ENCODE peak calls at places on chromosome 12, in eight cellular contexts. J is bronchial epithelial cell, W is GM06990, P is fibroblast of the aortic adventitia, U is AG04449, O is pancreas, F is stomach, Q is A673. A is an unnamed sample.

GRCh38 chr12:3305904-3306619 is 184.9 kb upstream of the PRMT8 start:
- DNase-seq in J (no peak), P (no peak), Q (no peak), O (peak; percentile 33), U (no peak), F (no peak), W (no peak), A (no peak)

GRCh38 chr12:3436496-3437060 is 54.4 kb upstream of the PRMT8 start:
- DNase-seq in F (peak; percentile 34), P (no peak), O (no peak), J (no peak), U (no peak), Q (no peak), W (no peak), A (no peak)

GRCh38 chr12:56644654-56645053 is 1.1 kb downstream of the ATP5F1B start:
- DNase-seq in J (no peak), O (no peak), P (peak; percentile 34), U (no peak), Q (no peak), W (no peak), F (no peak), A (no peak)

GRCh38 chr12:42213023-42213422 is 25.0 kb downstream of the YAF2 start:
- DNase-seq in U (no peak), J (peak; percentile 61), W (no peak), P (peak; percentile 4), O (no peak), Q (no peak), F (no peak), A (no peak)

GRCh38 chr12:31279525-31279924 is 46.4 kb downstream of the SINHCAF start:
- DNase-seq in Q (no peak), W (no peak), U (no peak), P (no peak), J (no peak), F (no peak), O (no peak), A (no peak)

GRCh38 chr12:90396556-90396955 is 558.4 kb downstream of the CCER1 start:
- DNase-seq in P (no peak), U (no peak), J (no peak), F (no peak), O (no peak), Q (no peak), W (no peak), A (no peak)

GRCh38 chr12:88876867-88877266 is 296.6 kb upstream of the KITLG start:
- DNase-seq in W (no peak), P (peak; percentile 16), O (no peak), F (no peak), Q (no peak), U (no peak), J (peak; percentile 52), A (peak; percentile 13)

GRCh38 chr12:27534060-27534764 is 10.2 kb downstream of the PPFIBP1 start:
- DNase-seq in O (no peak), U (no peak), W (peak; percentile 50), Q (peak; percentile 73), J (no peak), P (no peak), F (no peak), A (no peak)

GRCh38 chr12:89756638-89757321 is 48.1 kb upstream of the ATP2B1 start:
- DNase-seq in O (no peak), F (no peak), U (peak; percentile 98), W (peak; percentile 83), Q (peak; percentile 86), P (peak; percentile 99), J (peak; percentile 100), A (peak; percentile 99)

GRCh38 chr12:24997496-24997895 is 48.6 kb upstream of the BCAT1 start:
- DNase-seq in Q (no peak), W (no peak), O (no peak), P (peak; percentile 11), J (no peak), F (no peak), U (no peak), A (peak; percentile 2)
- H3K4me3 ChIP-seq in Q (no peak overlapping the region), W (peak overlapping the region; percentile 45), O (no peak overlapping the region), P (no peak overlapping the region), J (no peak overlapping the region), F (no peak overlapping the region), U (no peak overlapping the region), A (no peak overlapping the region)

DNA sequence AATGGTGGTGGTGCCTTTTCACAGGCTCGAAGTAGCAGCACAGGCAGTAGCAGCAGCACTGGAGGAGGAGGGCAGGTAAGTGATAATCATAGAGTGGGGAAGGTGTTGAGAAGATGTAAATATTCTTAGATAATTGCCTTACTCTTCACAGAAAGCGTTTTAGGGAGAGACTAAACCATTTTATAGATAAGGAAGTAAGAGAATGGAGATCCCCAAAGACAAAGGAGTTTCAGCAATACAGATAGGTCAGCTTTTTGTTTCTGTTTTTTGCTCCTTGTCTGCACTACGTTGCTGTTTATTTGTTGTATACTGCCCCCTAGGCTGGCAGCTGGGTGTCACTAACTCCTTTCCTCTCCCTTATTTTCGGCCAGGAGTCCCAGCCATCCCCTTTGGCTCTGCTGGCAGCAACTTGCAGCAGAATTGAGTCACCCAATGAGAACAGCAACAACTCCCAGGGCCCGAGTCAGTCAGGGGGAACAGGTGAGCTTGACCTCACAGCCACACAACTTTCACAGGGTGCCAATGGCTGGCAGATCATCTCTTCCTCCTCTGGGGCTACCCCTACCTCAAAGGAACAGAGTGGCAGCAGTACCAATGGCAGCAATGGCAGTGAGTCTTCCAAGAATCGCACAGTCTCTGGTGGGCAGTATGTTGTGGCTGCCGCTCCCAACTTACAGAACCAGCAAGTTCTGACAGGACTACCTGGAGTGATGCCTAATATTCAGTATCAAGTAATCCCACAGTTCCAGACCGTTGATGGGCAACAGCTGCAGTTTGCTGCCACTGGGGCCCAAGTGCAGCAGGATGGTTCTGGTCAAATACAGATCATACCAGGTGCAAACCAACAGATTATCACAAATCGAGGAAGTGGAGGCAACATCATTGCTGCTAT is 2.0 kb downstream of the SP1 start:
- DNase-seq in J (peak; percentile 96), Q (peak; percentile 72), W (peak; percentile 39), O (no peak), F (peak; percentile 57), P (peak; percentile 77), U (no peak), A (peak; percentile 69)
- TF ChIP-seq CTCF in J (peak; percentile 72), Q (peak; percentile 59), W (peak; percentile 59), O (peak; percentile 22), F (no peak), P (peak; percentile 50), U (peak; percentile 4), A (peak; percentile 43)

GRCh38 chr12:54017845-54018607 is 9.2 kb downstream of the HOXC8 start:
- DNase-seq in O (peak; percentile 89), P (peak; percentile 62), U (peak; percentile 82), F (peak; percentile 67), Q (peak; percentile 99), J (no peak), W (peak; percentile 96), A (peak; percentile 97)

GRCh38 chr12:54015210-54015931 is 6.6 kb downstream of the HOXC8 start:
- DNase-seq in U (no peak), Q (no peak), P (no peak), F (no peak), W (no peak), O (no peak), J (no peak), A (no peak)

GRCh38 chr12:54017027-54017788 is 8.4 kb downstream of the HOXC8 start:
- DNase-seq in Q (peak; percentile 77), J (no peak), O (peak; percentile 7), F (no peak), W (no peak), P (no peak), U (no peak), A (no peak)

GRCh38 chr12:54016051-54016450 is 7.3 kb downstream of the HOXC8 start:
- DNase-seq in W (no peak), F (no peak), O (no peak), J (no peak), Q (no peak), P (no peak), U (no peak), A (no peak)

GRCh38 chr12:54016478-54016964 is 7.7 kb downstream of the HOXC8 start:
- DNase-seq in U (peak; percentile 86), O (no peak), Q (peak; percentile 91), P (peak; percentile 42), W (no peak), J (no peak), F (no peak), A (peak; percentile 96)
- H3K4me3 ChIP-seq in U (peak overlapping the region; percentile 88), O (no peak overlapping the region), Q (peak overlapping the region; percentile 68), P (peak overlapping the region; percentile 28), W (no peak overlapping the region), J (no peak overlapping the region), F (peak overlapping the region; percentile 55), A (peak overlapping the region; percentile 95)

GRCh38 chr12:13905795-13906194 is 75.6 kb downstream of the GRIN2B start:
- DNase-seq in O (no peak), Q (no peak), F (no peak), W (no peak), P (no peak), U (no peak), J (no peak), A (no peak)
- TF ChIP-seq CTCF in O (no peak), Q (peak; percentile 15), F (no peak), W (no peak), P (no peak), U (no peak), J (no peak), A (no peak)

DNA sequence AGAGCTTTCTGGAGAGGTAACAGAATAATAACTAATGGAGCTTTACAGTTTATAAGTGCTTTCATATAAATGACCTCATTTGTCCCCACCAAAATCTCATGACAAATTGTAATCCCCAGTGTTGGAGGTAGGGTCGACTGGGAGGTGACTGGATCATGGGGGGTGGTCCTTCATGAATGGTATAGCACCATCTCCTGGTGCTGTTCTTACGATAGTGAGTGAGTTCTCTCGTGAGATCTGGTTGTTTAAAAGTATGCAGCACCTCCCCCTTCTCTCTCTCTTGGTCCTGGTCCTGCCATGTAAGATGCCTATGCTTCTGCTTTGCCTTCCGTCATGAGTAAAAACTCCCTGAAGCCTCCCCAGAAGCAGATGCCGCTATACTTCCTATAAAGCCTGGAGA is 423.3 kb upstream of the GARIN6 start:
- DNase-seq in F (no peak), O (no peak), U (no peak), J (no peak), Q (no peak), W (no peak), P (no peak), A (no peak)
- H3K4me3 ChIP-seq in F (no peak overlapping the region), O (no peak overlapping the region), U (no peak overlapping the region), J (no peak overlapping the region), Q (no peak overlapping the region), W (no peak overlapping the region), P (no peak overlapping the region), A (no peak overlapping the region)

GRCh38 chr12:66169221-66170170 is at the start of gene TMBIM4:
- DNase-seq in W (peak; percentile 92), J (peak; percentile 82), O (peak; percentile 91), F (peak; percentile 86), P (peak; percentile 95), U (peak; percentile 65), Q (peak; percentile 98), A (peak; percentile 95)
- TF ChIP-seq CTCF in W (peak; percentile 49), J (peak; percentile 50), O (peak; percentile 21), F (peak; percentile 72), P (peak; percentile 58), U (peak; percentile 61), Q (peak; percentile 58), A (peak; percentile 26)

DNA sequence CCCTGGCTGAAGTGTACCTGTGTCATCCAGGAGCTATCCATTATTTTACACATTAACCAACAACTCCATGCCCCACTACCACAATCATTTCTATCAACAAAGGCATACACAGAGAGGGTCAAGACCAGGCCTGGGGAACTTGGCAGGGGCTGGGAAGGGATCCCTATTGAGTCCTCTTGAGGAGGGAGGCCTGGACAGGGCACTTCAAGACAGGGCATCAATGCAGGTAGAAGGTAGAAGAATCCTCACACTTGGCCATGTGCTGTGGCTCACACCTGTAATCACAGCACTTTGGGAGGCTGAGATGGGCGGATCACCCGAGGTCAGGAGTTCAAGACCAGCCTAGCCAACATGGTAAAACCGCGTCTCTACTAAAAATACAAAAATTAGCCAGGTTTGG is 13.4 kb upstream of the ANKRD33 start:
- DNase-seq in W (no peak), F (no peak), J (no peak), O (no peak), Q (no peak), P (no peak), U (no peak), A (no peak)
- H3K4me3 ChIP-seq in W (no peak overlapping the region), F (no peak overlapping the region), J (no peak overlapping the region), O (no peak overlapping the region), Q (no peak overlapping the region), P (no peak overlapping the region), U (no peak overlapping the region), A (no peak overlapping the region)

A was measured in fibroblast of villous mesenchyme.